ENCODE peak calls at places on chromosomes 16 and 17, in nine cellular contexts. J is CD8-positive, alpha-beta memory T cell; R is cardiac muscle cell; A is upper lobe of right lung; L is psoas muscle; I is lower lobe of right lung; M is aorta; S is mesenchymal stem cell; X is substantia nigra. P is an unnamed sample.

GRCh38 chr17:76027159-76027839 is at the start of gene EVPL:
- DNase-seq in J (no peak), R (no peak), A (peak; percentile 95), L (no peak), I (peak; percentile 92), M (no peak), S (no peak), X (no peak), P (no peak)

GRCh38 chr17:49676276-49676868 is 1.5 kb downstream of the SPOP start:
- DNase-seq in J (no peak), R (peak; percentile 48), A (no peak), L (no peak), I (no peak), M (no peak), S (peak; percentile 65), X (peak; percentile 13), P (peak; percentile 35)

GRCh38 chr16:28067604-28068382 is 4.3 kb upstream of the GSG1L start:
- DNase-seq in J (no peak), R (peak; percentile 68), A (no peak), L (no peak), I (no peak), M (no peak), S (no peak), X (no peak), P (peak; percentile 65)

GRCh38 chr17:44351464-44351863 is 6.4 kb downstream of the GRN start:
- DNase-seq in J (no peak), R (no peak), A (no peak), L (no peak), I (no peak), M (no peak), S (no peak), X (no peak), P (no peak)

GRCh38 chr17:11383157-11383556 is 142.1 kb downstream of the SHISA6 start:
- DNase-seq in J (no peak), R (no peak), A (no peak), L (no peak), I (no peak), M (no peak), S (no peak), X (no peak), P (no peak)

GRCh38 chr17:42659079-42659931 is at the start of gene TUBG2:
- DNase-seq in J (peak; percentile 50), R (peak; percentile 93), A (peak; percentile 94), L (peak; percentile 91), I (peak; percentile 88), M (peak; percentile 96), S (peak; percentile 87), X (peak; percentile 85), P (peak; percentile 78)

GRCh38 chr17:28925912-28926365 is 23.1 kb upstream of the DHRS13 start:
- DNase-seq in J (peak; percentile 32), R (peak; percentile 83), A (no peak), L (no peak), I (no peak), M (no peak), S (peak; percentile 93), X (no peak), P (peak; percentile 51)

GRCh38 chr17:7880076-7880868 is 8.3 kb upstream of the CHD3 start:
- DNase-seq in J (no peak), R (no peak), A (no peak), L (no peak), I (no peak), M (no peak), S (no peak), X (no peak), P (no peak)

GRCh38 chr17:42577140-42577531 is 393 bp downstream of the PSMC3IP start:
- DNase-seq in J (no peak), R (no peak), A (no peak), L (no peak), I (no peak), M (no peak), S (peak; percentile 55), X (no peak), P (no peak)

GRCh38 chr16:2663553-2664521 is 18.5 kb upstream of the KCTD5 start:
- DNase-seq in J (no peak), R (peak; percentile 57), A (no peak), L (no peak), I (no peak), M (no peak), S (peak; percentile 60), X (no peak), P (no peak)

GRCh38 chr16:23124315-23124714 is 24.9 kb downstream of the USP31 start:
- DNase-seq in J (no peak), R (peak; percentile 62), A (no peak), L (peak; percentile 73), I (no peak), M (no peak), S (peak; percentile 78), X (no peak), P (peak; percentile 85)

GRCh38 chr16:86882586-86883280 is 304.4 kb downstream of the FOXL1 start:
- DNase-seq in J (no peak), R (peak; percentile 70), A (peak; percentile 45), L (no peak), I (no peak), M (peak; percentile 87), S (peak; percentile 62), X (no peak), P (peak; percentile 74)

GRCh38 chr16:17784073-17784472 is 313.3 kb upstream of the XYLT1 start:
- DNase-seq in J (no peak), R (no peak), A (no peak), L (no peak), I (no peak), M (no peak), S (no peak), X (no peak), P (peak; percentile 60)

GRCh38 chr16:54926166-54926838 is 4.4 kb upstream of the IRX5 start:
- DNase-seq in J (no peak), R (peak; percentile 24), A (no peak), L (no peak), I (no peak), M (no peak), S (peak; percentile 18), X (no peak), P (no peak)

GRCh38 chr17:37476431-37477130 is 13.1 kb upstream of the DUSP14 start:
- DNase-seq in J (no peak), R (peak; percentile 50), A (no peak), L (no peak), I (no peak), M (no peak), S (peak; percentile 86), X (no peak), P (no peak)

DNA sequence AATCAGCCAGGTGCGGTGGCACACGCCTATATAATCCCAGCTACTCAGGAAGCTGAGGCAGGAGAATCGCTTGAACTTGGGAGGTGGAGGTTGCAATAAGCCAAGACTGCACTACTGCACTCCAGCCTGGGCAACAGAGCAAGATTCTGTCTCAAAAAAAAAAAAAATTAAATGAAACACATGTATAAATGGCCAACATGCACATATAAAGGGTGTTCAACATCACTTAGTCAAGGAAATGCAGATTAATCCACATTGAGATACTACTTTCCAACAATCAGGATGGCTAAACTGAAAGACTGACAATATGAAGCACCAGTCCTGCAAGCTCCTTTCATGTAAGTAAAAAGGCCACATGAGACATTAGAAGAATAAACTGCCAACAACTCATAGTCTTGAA is 20.5 kb downstream of the USP32 start:
- DNase-seq in J (no peak), R (no peak), A (no peak), L (no peak), I (no peak), M (no peak), S (no peak), X (no peak), P (no peak)
- H3K27ac ChIP-seq in J (no peak overlapping the region), R (no peak overlapping the region), A (no peak overlapping the region), L (no peak overlapping the region), I (no peak overlapping the region), M (no peak overlapping the region), S (no peak overlapping the region), X (no peak overlapping the region), P (no peak overlapping the region)

GRCh38 chr17:79919862-79920720 is 80.9 kb upstream of the CBX4 start:
- DNase-seq in J (no peak), R (no peak), A (no peak), L (no peak), I (peak; percentile 34), M (peak; percentile 53), S (no peak), X (no peak), P (no peak)
- H3K27ac ChIP-seq in J (no peak overlapping the region), R (no peak overlapping the region), A (no peak overlapping the region), L (no peak overlapping the region), I (no peak overlapping the region), M (no peak overlapping the region), S (no peak overlapping the region), X (peak overlapping the region; percentile 90), P (no peak overlapping the region)

DNA sequence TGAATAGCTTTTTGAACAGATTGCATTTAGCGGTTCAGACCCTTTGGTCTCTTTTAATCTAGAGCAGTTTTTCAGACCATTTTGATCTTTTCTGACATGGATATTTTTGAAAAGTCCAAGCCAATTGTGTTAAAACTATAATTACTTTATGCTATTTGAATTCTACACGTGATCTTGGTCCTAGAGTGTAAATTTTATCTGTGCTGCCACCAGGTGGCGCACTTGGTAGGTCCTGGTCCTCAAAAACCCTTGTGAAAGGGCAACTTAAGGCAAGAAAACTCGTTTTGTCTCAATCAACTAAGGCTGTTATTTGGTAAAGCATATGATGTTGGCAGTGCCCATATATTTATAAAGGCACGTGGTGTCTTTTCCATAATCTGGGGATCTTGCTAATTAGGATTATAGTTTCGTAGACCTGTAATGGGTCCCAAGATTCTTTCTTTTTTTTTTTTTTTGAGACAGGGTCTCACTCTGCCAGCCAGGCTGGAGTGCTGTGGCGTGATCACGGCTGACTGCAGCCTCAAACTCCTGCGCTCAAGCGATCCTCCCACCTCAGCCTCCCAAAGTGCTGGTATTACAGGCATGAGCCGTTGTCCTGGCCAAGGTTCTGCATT is 43.9 kb upstream of the TEX2 start:
- DNase-seq in J (peak; percentile 58), R (peak; percentile 88), A (peak; percentile 77), L (peak; percentile 78), I (peak; percentile 75), M (peak; percentile 83), S (peak; percentile 69), X (peak; percentile 11), P (peak; percentile 45)
- H3K27ac ChIP-seq in J (no peak overlapping the region), R (no peak overlapping the region), A (no peak overlapping the region), L (no peak overlapping the region), I (no peak overlapping the region), M (no peak overlapping the region), S (no peak overlapping the region), X (no peak overlapping the region), P (no peak overlapping the region)

GRCh38 chr17:67518881-67519280 is 141.8 kb downstream of the PITPNC1 start:
- DNase-seq in J (no peak), R (peak; percentile 38), A (no peak), L (no peak), I (no peak), M (no peak), S (peak; percentile 36), X (no peak), P (no peak)

GRCh38 chr17:67521773-67522069 is 144.6 kb downstream of the PITPNC1 start:
- DNase-seq in J (no peak), R (no peak), A (no peak), L (no peak), I (no peak), M (no peak), S (no peak), X (no peak), P (no peak)

GRCh38 chr17:67520282-67520906 is 143.3 kb downstream of the PITPNC1 start:
- DNase-seq in J (no peak), R (peak; percentile 60), A (no peak), L (no peak), I (no peak), M (no peak), S (peak; percentile 89), X (peak; percentile 30), P (no peak)

GRCh38 chr17:67519801-67520251 is 142.7 kb downstream of the PITPNC1 start:
- DNase-seq in J (no peak), R (no peak), A (no peak), L (no peak), I (no peak), M (no peak), S (no peak), X (no peak), P (no peak)

GRCh38 chr17:67520916-67521772 is 144.1 kb downstream of the PITPNC1 start:
- DNase-seq in J (no peak), R (no peak), A (no peak), L (no peak), I (no peak), M (no peak), S (no peak), X (no peak), P (no peak)
- H3K27ac ChIP-seq in J (no peak overlapping the region), R (no peak overlapping the region), A (no peak overlapping the region), L (no peak overlapping the region), I (no peak overlapping the region), M (no peak overlapping the region), S (no peak overlapping the region), X (no peak overlapping the region), P (no peak overlapping the region)